ENCODE peak calls at places on chromosomes 1 and 21, in nine cellular contexts. One of them, this sample, is unnamed.

GRCh38 chr21:34129971-34130597 is 56.7 kb downstream of the MRPS6 start:
- DNase-seq in heart left ventricle: no peak
- DNase-seq in erythroblast: no peak
- DNase-seq in thyroid gland: peak; percentile 57
- DNase-seq in lower leg skin: no peak
- DNase-seq in K562: no peak
- DNase-seq in H54: no peak
- DNase-seq in right lobe of liver: no peak
- DNase-seq in IMR-90: peak; percentile 48
- DNase-seq in this sample: no peak

GRCh38 chr1:64087768-64088167 is 115.7 kb upstream of the UBE2U start:
- DNase-seq in heart left ventricle: no peak
- DNase-seq in erythroblast: no peak
- DNase-seq in thyroid gland: no peak
- DNase-seq in lower leg skin: no peak
- DNase-seq in K562: no peak
- DNase-seq in H54: no peak
- DNase-seq in right lobe of liver: no peak
- DNase-seq in IMR-90: peak; percentile 84
- DNase-seq in this sample: no peak

GRCh38 chr1:71464016-71464415 is 383.2 kb upstream of the ZRANB2 start:
- DNase-seq in heart left ventricle: no peak
- DNase-seq in erythroblast: no peak
- DNase-seq in thyroid gland: no peak
- DNase-seq in lower leg skin: no peak
- DNase-seq in K562: no peak
- DNase-seq in H54: no peak
- DNase-seq in right lobe of liver: no peak
- DNase-seq in IMR-90: peak; percentile 22
- DNase-seq in this sample: no peak

GRCh38 chr1:171644805-171645483 is 7.5 kb downstream of the MYOC start:
- DNase-seq in heart left ventricle: peak; percentile 76
- DNase-seq in erythroblast: peak; percentile 82
- DNase-seq in thyroid gland: peak; percentile 77
- DNase-seq in lower leg skin: peak; percentile 76
- DNase-seq in K562: peak; percentile 69
- DNase-seq in H54: peak; percentile 62
- DNase-seq in right lobe of liver: peak; percentile 66
- DNase-seq in IMR-90: peak; percentile 82
- DNase-seq in this sample: peak; percentile 78

GRCh38 chr1:183416850-183417690 is 1.1 kb downstream of the NMNAT2 start:
- DNase-seq in heart left ventricle: peak; percentile 65
- DNase-seq in erythroblast: peak; percentile 43
- DNase-seq in thyroid gland: peak; percentile 66
- DNase-seq in lower leg skin: no peak
- DNase-seq in K562: no peak
- DNase-seq in H54: no peak
- DNase-seq in right lobe of liver: peak; percentile 57
- DNase-seq in IMR-90: peak; percentile 43
- DNase-seq in this sample: peak; percentile 68

GRCh38 chr21:44498965-44499560 is 40.9 kb downstream of the KRTAP10-1 start:
- DNase-seq in heart left ventricle: no peak
- DNase-seq in erythroblast: no peak
- DNase-seq in thyroid gland: no peak
- DNase-seq in lower leg skin: no peak
- DNase-seq in K562: no peak
- DNase-seq in H54: no peak
- DNase-seq in right lobe of liver: peak; percentile 25
- DNase-seq in IMR-90: no peak
- DNase-seq in this sample: no peak

GRCh38 chr21:42376338-42376982 is 10.1 kb upstream of the TFF1 start:
- DNase-seq in heart left ventricle: no peak
- DNase-seq in erythroblast: peak; percentile 61
- DNase-seq in thyroid gland: peak; percentile 66
- DNase-seq in lower leg skin: no peak
- DNase-seq in K562: peak; percentile 78
- DNase-seq in H54: no peak
- DNase-seq in right lobe of liver: peak; percentile 35
- DNase-seq in IMR-90: no peak
- DNase-seq in this sample: peak; percentile 43

GRCh38 chr21:43761886-43762285 is 14.2 kb downstream of the CSTB start:
- DNase-seq in heart left ventricle: no peak
- DNase-seq in erythroblast: no peak
- DNase-seq in thyroid gland: no peak
- DNase-seq in lower leg skin: no peak
- DNase-seq in K562: no peak
- DNase-seq in H54: no peak
- DNase-seq in right lobe of liver: no peak
- DNase-seq in IMR-90: no peak
- DNase-seq in this sample: no peak

GRCh38 chr1:117147341-117147831 is 25.8 kb upstream of the TRIM45 start:
- DNase-seq in heart left ventricle: no peak
- DNase-seq in erythroblast: no peak
- DNase-seq in thyroid gland: peak; percentile 24
- DNase-seq in lower leg skin: no peak
- DNase-seq in K562: no peak
- DNase-seq in H54: no peak
- DNase-seq in right lobe of liver: no peak
- DNase-seq in IMR-90: no peak
- DNase-seq in this sample: no peak

GRCh38 chr1:18123467-18123992 is 15.9 kb downstream of the IGSF21 start:
- DNase-seq in heart left ventricle: no peak
- DNase-seq in erythroblast: no peak
- DNase-seq in thyroid gland: no peak
- DNase-seq in lower leg skin: no peak
- DNase-seq in K562: no peak
- DNase-seq in H54: no peak
- DNase-seq in right lobe of liver: no peak
- DNase-seq in IMR-90: no peak
- DNase-seq in this sample: no peak

GRCh38 chr21:46295996-46296752 is 10.0 kb downstream of the YBEY start:
- DNase-seq in heart left ventricle: peak; percentile 93
- DNase-seq in erythroblast: peak; percentile 70
- DNase-seq in thyroid gland: peak; percentile 57
- DNase-seq in lower leg skin: peak; percentile 86
- DNase-seq in K562: peak; percentile 68
- DNase-seq in H54: no peak
- DNase-seq in right lobe of liver: peak; percentile 79
- DNase-seq in IMR-90: peak; percentile 32
- DNase-seq in this sample: peak; percentile 76

GRCh38 chr1:207240325-207241095 is 81.0 kb upstream of the CD55 start:
- DNase-seq in heart left ventricle: no peak
- DNase-seq in erythroblast: no peak
- DNase-seq in thyroid gland: no peak
- DNase-seq in lower leg skin: peak; percentile 50
- DNase-seq in K562: no peak
- DNase-seq in H54: no peak
- DNase-seq in right lobe of liver: no peak
- DNase-seq in IMR-90: peak; percentile 38
- DNase-seq in this sample: no peak

GRCh38 chr1:32798191-32798590 is 19.0 kb downstream of the YARS1 start:
- DNase-seq in heart left ventricle: no peak
- DNase-seq in erythroblast: no peak
- DNase-seq in thyroid gland: no peak
- DNase-seq in lower leg skin: no peak
- DNase-seq in K562: no peak
- DNase-seq in H54: peak; percentile 39
- DNase-seq in right lobe of liver: no peak
- DNase-seq in IMR-90: peak; percentile 84
- DNase-seq in this sample: no peak

DNA sequence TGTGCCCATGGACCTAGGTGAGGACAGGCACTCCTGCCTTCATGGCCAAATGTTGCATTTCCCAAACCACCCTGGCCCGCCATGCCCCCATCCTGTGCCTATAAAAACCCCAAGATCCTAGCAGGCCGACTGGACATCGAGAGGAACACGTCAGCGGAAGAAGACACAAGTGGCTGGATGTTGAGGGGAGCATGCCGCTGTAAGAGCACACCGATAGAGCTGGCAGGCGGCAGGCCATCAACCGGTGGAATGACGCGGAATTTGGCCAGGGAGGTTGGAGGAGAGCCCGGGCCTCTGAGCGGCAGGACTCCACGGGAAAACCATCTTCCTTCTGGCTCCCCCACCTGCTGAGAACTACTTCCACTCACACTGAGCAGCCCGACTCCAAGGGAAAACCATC is 361.1 kb upstream of the TMPRSS15 start:
- DNase-seq in heart left ventricle: no peak
- DNase-seq in erythroblast: no peak
- DNase-seq in thyroid gland: no peak
- DNase-seq in lower leg skin: no peak
- DNase-seq in K562: no peak
- DNase-seq in H54: no peak
- DNase-seq in right lobe of liver: no peak
- DNase-seq in IMR-90: no peak
- DNase-seq in this sample: no peak
- TF ChIP-seq POLR2A in heart left ventricle: no peak
- TF ChIP-seq POLR2A in erythroblast: no peak
- TF ChIP-seq POLR2A in thyroid gland: no peak
- TF ChIP-seq POLR2A in lower leg skin: no peak
- TF ChIP-seq POLR2A in K562: no peak
- TF ChIP-seq POLR2A in H54: no peak
- TF ChIP-seq POLR2A in right lobe of liver: no peak
- TF ChIP-seq POLR2A in IMR-90: no peak
- TF ChIP-seq POLR2A in this sample: no peak

GRCh38 chr1:206067486-206068302 is 14.7 kb downstream of the RHEX start:
- DNase-seq in heart left ventricle: no peak
- DNase-seq in erythroblast: no peak
- DNase-seq in thyroid gland: peak; percentile 61
- DNase-seq in lower leg skin: no peak
- DNase-seq in K562: no peak
- DNase-seq in H54: no peak
- DNase-seq in right lobe of liver: no peak
- DNase-seq in IMR-90: no peak
- DNase-seq in this sample: no peak
- TF ChIP-seq POLR2A in heart left ventricle: no peak
- TF ChIP-seq POLR2A in erythroblast: no peak
- TF ChIP-seq POLR2A in thyroid gland: no peak
- TF ChIP-seq POLR2A in lower leg skin: no peak
- TF ChIP-seq POLR2A in K562: no peak
- TF ChIP-seq POLR2A in H54: no peak
- TF ChIP-seq POLR2A in right lobe of liver: no peak
- TF ChIP-seq POLR2A in IMR-90: no peak
- TF ChIP-seq POLR2A in this sample: no peak

DNA sequence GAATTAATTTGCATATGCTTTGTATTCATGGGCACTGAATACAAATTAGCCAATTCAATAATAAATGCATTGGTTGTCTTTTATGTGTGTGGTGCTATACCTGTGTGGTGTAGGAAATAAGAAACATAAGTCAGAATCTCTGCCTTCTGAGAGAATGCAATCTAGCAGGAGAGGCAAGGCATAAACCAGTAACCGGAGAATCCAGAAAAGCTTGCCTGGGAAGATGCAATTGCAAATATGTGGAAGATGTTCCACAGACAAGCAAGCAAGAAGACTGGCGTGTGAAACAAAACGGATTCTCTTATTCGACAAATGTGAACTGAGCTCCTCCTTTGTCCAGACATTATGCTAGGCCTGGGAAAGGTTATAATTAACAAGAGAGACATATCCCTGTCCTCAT is 134.3 kb downstream of the NR5A2 start:
- DNase-seq in heart left ventricle: no peak
- DNase-seq in erythroblast: no peak
- DNase-seq in thyroid gland: no peak
- DNase-seq in lower leg skin: no peak
- DNase-seq in K562: no peak
- DNase-seq in H54: no peak
- DNase-seq in right lobe of liver: no peak
- DNase-seq in IMR-90: no peak
- DNase-seq in this sample: no peak
- TF ChIP-seq POLR2A in heart left ventricle: no peak
- TF ChIP-seq POLR2A in erythroblast: no peak
- TF ChIP-seq POLR2A in thyroid gland: no peak
- TF ChIP-seq POLR2A in lower leg skin: no peak
- TF ChIP-seq POLR2A in K562: no peak
- TF ChIP-seq POLR2A in H54: no peak
- TF ChIP-seq POLR2A in right lobe of liver: no peak
- TF ChIP-seq POLR2A in IMR-90: no peak
- TF ChIP-seq POLR2A in this sample: no peak

GRCh38 chr1:39738622-39739366 is at the start of gene PPIE:
- DNase-seq in heart left ventricle: peak; percentile 95
- DNase-seq in erythroblast: peak; percentile 95
- DNase-seq in thyroid gland: peak; percentile 95
- DNase-seq in lower leg skin: peak; percentile 93
- DNase-seq in K562: peak; percentile 97
- DNase-seq in H54: peak; percentile 84
- DNase-seq in right lobe of liver: peak; percentile 94
- DNase-seq in IMR-90: peak; percentile 83
- DNase-seq in this sample: peak; percentile 94
- TF ChIP-seq POLR2A in heart left ventricle: no peak
- TF ChIP-seq POLR2A in erythroblast: peak; percentile 68
- TF ChIP-seq POLR2A in thyroid gland: no peak
- TF ChIP-seq POLR2A in lower leg skin: no peak
- TF ChIP-seq POLR2A in K562: peak; percentile 96
- TF ChIP-seq POLR2A in H54: peak; percentile 87
- TF ChIP-seq POLR2A in right lobe of liver: no peak
- TF ChIP-seq POLR2A in IMR-90: peak; percentile 61
- TF ChIP-seq POLR2A in this sample: peak; percentile 30

GRCh38 chr1:77341195-77341594 is 59.4 kb downstream of the AK5 start:
- DNase-seq in heart left ventricle: no peak
- DNase-seq in erythroblast: no peak
- DNase-seq in thyroid gland: no peak
- DNase-seq in lower leg skin: no peak
- DNase-seq in K562: no peak
- DNase-seq in H54: no peak
- DNase-seq in right lobe of liver: no peak
- DNase-seq in IMR-90: no peak
- DNase-seq in this sample: no peak
- TF ChIP-seq POLR2A in heart left ventricle: no peak
- TF ChIP-seq POLR2A in erythroblast: no peak
- TF ChIP-seq POLR2A in thyroid gland: no peak
- TF ChIP-seq POLR2A in lower leg skin: no peak
- TF ChIP-seq POLR2A in K562: no peak
- TF ChIP-seq POLR2A in H54: no peak
- TF ChIP-seq POLR2A in right lobe of liver: no peak
- TF ChIP-seq POLR2A in IMR-90: no peak
- TF ChIP-seq POLR2A in this sample: no peak

DNA sequence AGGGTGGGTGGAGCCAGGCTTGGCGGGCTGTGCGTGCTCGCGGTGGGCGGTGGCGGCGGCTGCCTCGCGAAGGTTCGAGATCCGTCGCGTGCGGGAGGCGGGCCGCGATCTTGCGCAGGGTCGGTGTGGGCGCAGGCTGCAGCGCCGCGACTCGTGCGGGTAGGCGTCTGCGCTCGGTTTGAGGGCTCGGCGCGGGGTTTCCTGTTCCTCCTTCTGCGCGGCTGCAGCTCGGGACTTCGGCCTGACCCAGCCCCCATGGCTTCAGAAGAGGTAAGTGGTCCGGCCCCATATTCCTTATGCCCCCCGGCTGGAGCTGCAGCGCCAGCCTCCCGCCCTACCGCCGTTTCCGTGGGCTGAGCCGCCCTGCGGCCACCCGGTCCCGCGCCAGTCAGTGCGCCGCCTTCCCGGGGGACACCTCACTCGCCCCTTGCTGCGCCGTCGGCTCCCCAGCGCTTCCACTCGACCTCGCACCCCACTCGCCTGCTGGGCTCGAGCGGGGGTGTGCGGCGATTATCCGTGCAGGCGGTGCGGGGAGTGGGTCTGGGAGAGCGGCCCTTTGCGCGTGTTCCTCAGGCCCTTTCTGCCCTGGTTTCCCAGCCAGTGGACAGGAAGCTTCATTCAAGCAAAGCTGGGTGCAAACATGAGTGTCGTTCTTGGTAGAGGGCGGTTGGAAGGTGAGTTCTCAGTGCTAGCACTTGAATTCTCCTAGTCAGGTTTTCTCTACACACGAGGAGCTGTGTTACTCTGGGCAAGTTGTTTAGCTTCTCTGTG is at the start of gene CACYBP:
- DNase-seq in heart left ventricle: no peak
- DNase-seq in erythroblast: no peak
- DNase-seq in thyroid gland: peak; percentile 47
- DNase-seq in lower leg skin: no peak
- DNase-seq in K562: no peak
- DNase-seq in H54: peak; percentile 66
- DNase-seq in right lobe of liver: peak; percentile 61
- DNase-seq in IMR-90: peak; percentile 30
- DNase-seq in this sample: peak; percentile 40
- TF ChIP-seq POLR2A in heart left ventricle: no peak
- TF ChIP-seq POLR2A in erythroblast: no peak
- TF ChIP-seq POLR2A in thyroid gland: peak; percentile 48
- TF ChIP-seq POLR2A in lower leg skin: no peak
- TF ChIP-seq POLR2A in K562: no peak
- TF ChIP-seq POLR2A in H54: peak; percentile 98
- TF ChIP-seq POLR2A in right lobe of liver: no peak
- TF ChIP-seq POLR2A in IMR-90: no peak
- TF ChIP-seq POLR2A in this sample: no peak